ENCODE peak calls at places on chromosome 16, in five cellular contexts. S, E, Q, L and Z are unnamed samples.

GRCh38 chr16:4465977-4466779 is 8.2 kb downstream of the NMRAL1 start:
- DNase-seq in S (no peak), E (no peak), Q (no peak), L (peak; percentile 84), Z (no peak)

GRCh38 chr16:72645526-72645925 is 402.4 kb downstream of the ZFHX3 start:
- DNase-seq in S (no peak), E (no peak), Q (no peak), L (no peak), Z (no peak)

GRCh38 chr16:69509125-69509524 is 56.6 kb upstream of the NFAT5 start:
- DNase-seq in S (no peak), E (no peak), Q (no peak), L (no peak), Z (no peak)

GRCh38 chr16:12617401-12617819 is 186.3 kb downstream of the CPPED1 start:
- DNase-seq in S (no peak), E (no peak), Q (no peak), L (no peak), Z (no peak)

GRCh38 chr16:69338557-69339288 is 641 bp downstream of the COG8 start:
- DNase-seq in S (no peak), E (no peak), Q (no peak), L (no peak), Z (no peak)

GRCh38 chr16:354971-355441 is 2.5 kb upstream of the AXIN1 start:
- DNase-seq in S (no peak), E (no peak), Q (no peak), L (peak; percentile 40), Z (no peak)

GRCh38 chr16:74556375-74556922 is 50.5 kb downstream of the GLG1 start:
- DNase-seq in S (no peak), E (no peak), Q (no peak), L (no peak), Z (no peak)

GRCh38 chr16:82832861-82833260 is 206.1 kb downstream of the CDH13 start:
- DNase-seq in S (no peak), E (no peak), Q (no peak), L (no peak), Z (no peak)